ENCODE peak calls at places on chromosomes 13 and 19, in seven cellular contexts. One of them, this sample, is unnamed.

GRCh38 chr13:101474419-101474957 is 22.0 kb downstream of the ITGBL1 start:
- DNase-seq in MM.1S: no peak
- DNase-seq in neural progenitor cell: peak; percentile 80
- DNase-seq in hepatocyte: peak; percentile 61
- DNase-seq in H9: peak; percentile 60
- DNase-seq in osteoblast: no peak
- DNase-seq in IMR-90: peak; percentile 91
- DNase-seq in this sample: no peak

GRCh38 chr13:96540656-96541055 is 450.7 kb downstream of the HS6ST3 start:
- DNase-seq in H9: no peak
- DNase-seq in hepatocyte: no peak
- DNase-seq in neural progenitor cell: no peak
- DNase-seq in IMR-90: no peak
- DNase-seq in osteoblast: no peak
- DNase-seq in MM.1S: no peak
- DNase-seq in this sample: no peak

GRCh38 chr13:44565881-44566280 is 10.2 kb downstream of the TSC22D1 start:
- DNase-seq in hepatocyte: no peak
- DNase-seq in IMR-90: peak; percentile 23
- DNase-seq in osteoblast: no peak
- DNase-seq in neural progenitor cell: no peak
- DNase-seq in MM.1S: no peak
- DNase-seq in H9: no peak
- DNase-seq in this sample: no peak

GRCh38 chr13:80074811-80075210 is 266.1 kb downstream of the SPRY2 start:
- DNase-seq in H9: no peak
- DNase-seq in MM.1S: no peak
- DNase-seq in hepatocyte: no peak
- DNase-seq in neural progenitor cell: no peak
- DNase-seq in IMR-90: no peak
- DNase-seq in osteoblast: no peak
- DNase-seq in this sample: no peak

GRCh38 chr13:113551081-113552000 is 33.2 kb upstream of the TFDP1 start:
- DNase-seq in IMR-90: no peak
- DNase-seq in osteoblast: peak; percentile 47
- DNase-seq in hepatocyte: no peak
- DNase-seq in neural progenitor cell: no peak
- DNase-seq in H9: peak; percentile 22
- DNase-seq in MM.1S: no peak
- DNase-seq in this sample: no peak

GRCh38 chr19:12985049-12985776 is 10.1 kb upstream of the NFIX start:
- DNase-seq in osteoblast: peak; percentile 93
- DNase-seq in neural progenitor cell: peak; percentile 36
- DNase-seq in IMR-90: peak; percentile 76
- DNase-seq in H9: peak; percentile 33
- DNase-seq in MM.1S: peak; percentile 51
- DNase-seq in hepatocyte: peak; percentile 59
- DNase-seq in this sample: peak; percentile 74

GRCh38 chr13:53201454-53202225 is 173.0 kb downstream of the OLFM4 start:
- DNase-seq in osteoblast: peak; percentile 58
- DNase-seq in neural progenitor cell: peak; percentile 77
- DNase-seq in MM.1S: no peak
- DNase-seq in IMR-90: no peak
- DNase-seq in hepatocyte: peak; percentile 49
- DNase-seq in H9: peak; percentile 75
- DNase-seq in this sample: no peak

GRCh38 chr13:66899955-66900354 is 330.2 kb downstream of the PCDH9 start:
- DNase-seq in neural progenitor cell: no peak
- DNase-seq in hepatocyte: no peak
- DNase-seq in osteoblast: no peak
- DNase-seq in IMR-90: peak; percentile 5
- DNase-seq in H9: no peak
- DNase-seq in MM.1S: no peak
- DNase-seq in this sample: no peak

GRCh38 chr13:69641773-69642172 is 465.9 kb upstream of the ATXN8OS start:
- DNase-seq in H9: no peak
- DNase-seq in neural progenitor cell: no peak
- DNase-seq in IMR-90: no peak
- DNase-seq in MM.1S: no peak
- DNase-seq in osteoblast: no peak
- DNase-seq in hepatocyte: no peak
- DNase-seq in this sample: no peak

GRCh38 chr13:48945626-48946025 is 30.1 kb upstream of the FNDC3A start:
- DNase-seq in osteoblast: no peak
- DNase-seq in IMR-90: no peak
- DNase-seq in MM.1S: no peak
- DNase-seq in neural progenitor cell: no peak
- DNase-seq in H9: no peak
- DNase-seq in hepatocyte: no peak
- DNase-seq in this sample: no peak

GRCh38 chr19:51196181-51196580 is 28.7 kb upstream of the CD33 start:
- DNase-seq in MM.1S: no peak
- DNase-seq in H9: no peak
- DNase-seq in osteoblast: no peak
- DNase-seq in neural progenitor cell: no peak
- DNase-seq in IMR-90: no peak
- DNase-seq in hepatocyte: no peak
- DNase-seq in this sample: no peak

GRCh38 chr19:47514151-47514868 is 553 bp downstream of the NAPA start:
- DNase-seq in H9: no peak
- DNase-seq in osteoblast: peak; percentile 90
- DNase-seq in IMR-90: no peak
- DNase-seq in neural progenitor cell: peak; percentile 35
- DNase-seq in hepatocyte: peak; percentile 44
- DNase-seq in MM.1S: peak; percentile 11
- DNase-seq in this sample: no peak

GRCh38 chr19:35932291-35932936 is 3.8 kb upstream of the LRFN3 start:
- DNase-seq in hepatocyte: no peak
- DNase-seq in MM.1S: no peak
- DNase-seq in IMR-90: no peak
- DNase-seq in H9: no peak
- DNase-seq in neural progenitor cell: no peak
- DNase-seq in osteoblast: no peak
- DNase-seq in this sample: no peak

GRCh38 chr13:109870281-109871017 is 84.1 kb upstream of the IRS2 start:
- DNase-seq in hepatocyte: no peak
- DNase-seq in H9: no peak
- DNase-seq in MM.1S: no peak
- DNase-seq in osteoblast: no peak
- DNase-seq in neural progenitor cell: no peak
- DNase-seq in IMR-90: no peak
- DNase-seq in this sample: no peak

GRCh38 chr13:109871018-109871370 is 84.6 kb upstream of the IRS2 start:
- DNase-seq in IMR-90: peak; percentile 55
- DNase-seq in H9: no peak
- DNase-seq in hepatocyte: no peak
- DNase-seq in MM.1S: no peak
- DNase-seq in neural progenitor cell: no peak
- DNase-seq in osteoblast: peak; percentile 78
- DNase-seq in this sample: peak; percentile 74

GRCh38 chr13:109867766-109868165 is 81.4 kb upstream of the IRS2 start:
- DNase-seq in MM.1S: no peak
- DNase-seq in hepatocyte: peak; percentile 32
- DNase-seq in osteoblast: no peak
- DNase-seq in H9: no peak
- DNase-seq in neural progenitor cell: no peak
- DNase-seq in IMR-90: no peak
- DNase-seq in this sample: no peak

GRCh38 chr13:109869312-109870237 is 83.2 kb upstream of the IRS2 start:
- DNase-seq in MM.1S: no peak
- DNase-seq in H9: peak; percentile 59
- DNase-seq in osteoblast: no peak
- DNase-seq in hepatocyte: no peak
- DNase-seq in neural progenitor cell: no peak
- DNase-seq in IMR-90: peak; percentile 44
- DNase-seq in this sample: peak; percentile 82

DNA sequence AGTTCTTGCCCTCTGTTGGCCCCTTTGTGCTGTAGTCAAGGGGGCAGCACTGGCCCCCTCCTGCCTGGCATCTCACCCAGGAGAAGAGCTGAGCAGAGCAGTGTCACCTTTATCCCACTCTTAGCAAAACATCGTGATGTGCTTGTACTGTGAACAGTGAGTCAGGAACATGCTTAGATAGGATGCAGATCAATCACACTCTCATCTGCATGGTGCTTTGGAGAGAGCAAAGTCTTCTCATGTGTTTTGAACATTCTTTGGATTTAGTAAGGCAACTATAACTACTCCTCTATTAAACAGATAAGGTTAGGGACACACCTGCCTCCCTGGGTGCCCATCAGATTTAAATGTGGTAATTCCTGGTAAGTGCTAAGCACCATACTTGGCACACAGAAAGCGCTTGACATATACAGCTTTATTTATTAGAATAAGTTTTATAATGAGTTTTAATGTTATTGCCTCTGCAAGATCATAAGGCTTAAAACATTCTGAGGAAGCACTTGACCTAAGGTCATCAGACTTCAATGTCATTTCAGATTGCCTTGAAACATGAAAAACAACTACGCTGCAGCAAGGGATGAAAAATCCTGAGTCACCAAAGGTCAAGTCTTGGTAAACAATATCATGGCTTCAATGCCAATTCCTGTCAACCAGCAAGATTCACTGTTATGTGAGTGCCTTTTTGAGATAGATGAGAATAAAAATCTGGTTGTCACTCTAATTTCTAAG is 82.4 kb upstream of the IRS2 start:
- DNase-seq in neural progenitor cell: no peak
- DNase-seq in IMR-90: peak; percentile 17
- DNase-seq in osteoblast: no peak
- DNase-seq in H9: no peak
- DNase-seq in hepatocyte: peak; percentile 23
- DNase-seq in MM.1S: no peak
- DNase-seq in this sample: peak; percentile 91
- H3K4me2 ChIP-seq in neural progenitor cell: no peak overlapping the region
- H3K4me2 ChIP-seq in IMR-90: no peak overlapping the region
- H3K4me2 ChIP-seq in osteoblast: peak overlapping the region; percentile 59
- H3K4me2 ChIP-seq in H9: no peak overlapping the region
- H3K4me2 ChIP-seq in hepatocyte: no peak overlapping the region
- H3K4me2 ChIP-seq in MM.1S: no peak overlapping the region
- H3K4me2 ChIP-seq in this sample: peak overlapping the region; percentile 81

GRCh38 chr19:6663236-6664187 is 6.4 kb downstream of the TNFSF14 start:
- DNase-seq in hepatocyte: no peak
- DNase-seq in MM.1S: no peak
- DNase-seq in IMR-90: no peak
- DNase-seq in H9: no peak
- DNase-seq in osteoblast: no peak
- DNase-seq in neural progenitor cell: no peak
- DNase-seq in this sample: peak; percentile 35
- H3K4me1 ChIP-seq in hepatocyte: no peaks in the 10 kb centered on the region
- H3K4me1 ChIP-seq in MM.1S: no peaks in the 10 kb centered on the region
- H3K4me1 ChIP-seq in IMR-90: no peaks in the 10 kb centered on the region
- H3K4me1 ChIP-seq in H9: no peaks in the 10 kb centered on the region
- H3K4me1 ChIP-seq in osteoblast: no peaks in the 10 kb centered on the region
- H3K4me1 ChIP-seq in neural progenitor cell: no peaks in the 10 kb centered on the region
- H3K4me1 ChIP-seq in this sample: peaks cover 16% of the 10 kb centered on the region

DNA sequence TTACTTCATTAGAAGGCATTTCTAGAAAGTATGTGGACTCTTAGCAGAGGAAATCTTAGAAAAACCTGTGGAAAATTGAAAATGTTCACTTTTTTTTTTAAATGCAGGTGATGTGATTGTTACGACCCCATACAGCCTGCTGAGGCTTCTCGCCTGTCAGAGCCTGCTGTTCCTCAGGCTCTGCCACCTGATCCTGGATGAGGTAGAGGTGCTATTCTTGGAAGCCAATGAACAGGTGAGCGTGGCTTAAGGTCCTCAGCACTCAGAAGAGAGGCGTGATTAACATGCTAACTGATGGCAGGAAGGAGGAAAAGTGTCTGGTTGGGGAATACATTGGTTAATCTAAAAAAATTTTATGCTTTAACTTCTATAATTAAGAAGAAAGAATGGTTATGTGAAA is 71.4 kb downstream of the SLC7A9 start:
- DNase-seq in IMR-90: no peak
- DNase-seq in hepatocyte: no peak
- DNase-seq in osteoblast: no peak
- DNase-seq in neural progenitor cell: no peak
- DNase-seq in H9: no peak
- DNase-seq in MM.1S: no peak
- DNase-seq in this sample: no peak
- H3K27ac ChIP-seq in IMR-90: no peak overlapping the region
- H3K27ac ChIP-seq in hepatocyte: no peak overlapping the region
- H3K27ac ChIP-seq in osteoblast: no peak overlapping the region
- H3K27ac ChIP-seq in neural progenitor cell: no peak overlapping the region
- H3K27ac ChIP-seq in H9: no peak overlapping the region
- H3K27ac ChIP-seq in MM.1S: no peak overlapping the region
- H3K27ac ChIP-seq in this sample: no peak overlapping the region

GRCh38 chr13:109989686-109990085 is 203.3 kb upstream of the IRS2 start:
- DNase-seq in osteoblast: no peak
- DNase-seq in hepatocyte: no peak
- DNase-seq in H9: no peak
- DNase-seq in IMR-90: peak; percentile 72
- DNase-seq in MM.1S: no peak
- DNase-seq in neural progenitor cell: no peak
- DNase-seq in this sample: no peak

GRCh38 chr13:109986851-109987250 is 200.5 kb upstream of the IRS2 start:
- DNase-seq in hepatocyte: no peak
- DNase-seq in H9: no peak
- DNase-seq in neural progenitor cell: no peak
- DNase-seq in MM.1S: no peak
- DNase-seq in osteoblast: no peak
- DNase-seq in IMR-90: no peak
- DNase-seq in this sample: no peak

GRCh38 chr13:109989155-109989554 is 202.8 kb upstream of the IRS2 start:
- DNase-seq in MM.1S: no peak
- DNase-seq in H9: no peak
- DNase-seq in neural progenitor cell: no peak
- DNase-seq in osteoblast: peak; percentile 74
- DNase-seq in hepatocyte: no peak
- DNase-seq in IMR-90: peak; percentile 82
- DNase-seq in this sample: no peak

GRCh38 chr13:109985871-109986270 is 199.5 kb upstream of the IRS2 start:
- DNase-seq in neural progenitor cell: no peak
- DNase-seq in MM.1S: no peak
- DNase-seq in IMR-90: peak; percentile 23
- DNase-seq in osteoblast: no peak
- DNase-seq in H9: no peak
- DNase-seq in hepatocyte: no peak
- DNase-seq in this sample: no peak

GRCh38 chr13:109990296-109990695 is 203.9 kb upstream of the IRS2 start:
- DNase-seq in hepatocyte: no peak
- DNase-seq in MM.1S: no peak
- DNase-seq in neural progenitor cell: no peak
- DNase-seq in H9: no peak
- DNase-seq in IMR-90: no peak
- DNase-seq in osteoblast: no peak
- DNase-seq in this sample: no peak
- H3K4me2 ChIP-seq in hepatocyte: no peak overlapping the region
- H3K4me2 ChIP-seq in MM.1S: no peak overlapping the region
- H3K4me2 ChIP-seq in neural progenitor cell: no peak overlapping the region
- H3K4me2 ChIP-seq in H9: no peak overlapping the region
- H3K4me2 ChIP-seq in IMR-90: no peak overlapping the region
- H3K4me2 ChIP-seq in osteoblast: no peak overlapping the region
- H3K4me2 ChIP-seq in this sample: no peak overlapping the region

GRCh38 chr19:4374451-4375163 is 25.7 kb downstream of the SH3GL1 start:
- DNase-seq in hepatocyte: peak; percentile 86
- DNase-seq in osteoblast: peak; percentile 98
- DNase-seq in MM.1S: no peak
- DNase-seq in neural progenitor cell: no peak
- DNase-seq in H9: peak; percentile 59
- DNase-seq in IMR-90: peak; percentile 87
- DNase-seq in this sample: peak; percentile 87
- H3K4me1 ChIP-seq in hepatocyte: peaks cover 56% of the 10 kb centered on the region
- H3K4me1 ChIP-seq in osteoblast: peaks cover 71% of the 10 kb centered on the region
- H3K4me1 ChIP-seq in MM.1S: peaks cover 17% of the 10 kb centered on the region
- H3K4me1 ChIP-seq in neural progenitor cell: peaks cover 29% of the 10 kb centered on the region
- H3K4me1 ChIP-seq in H9: peaks cover 8% of the 10 kb centered on the region
- H3K4me1 ChIP-seq in IMR-90: peaks cover 51% of the 10 kb centered on the region
- H3K4me1 ChIP-seq in this sample: peaks cover 62% of the 10 kb centered on the region

GRCh38 chr19:41478875-41479756 is 36.2 kb downstream of the ERICH4 start:
- DNase-seq in H9: no peak
- DNase-seq in osteoblast: no peak
- DNase-seq in IMR-90: no peak
- DNase-seq in hepatocyte: no peak
- DNase-seq in neural progenitor cell: no peak
- DNase-seq in MM.1S: no peak
- DNase-seq in this sample: no peak
- H3K27ac ChIP-seq in H9: no peak overlapping the region
- H3K27ac ChIP-seq in osteoblast: no peak overlapping the region
- H3K27ac ChIP-seq in IMR-90: no peak overlapping the region
- H3K27ac ChIP-seq in hepatocyte: no peak overlapping the region
- H3K27ac ChIP-seq in neural progenitor cell: no peak overlapping the region
- H3K27ac ChIP-seq in MM.1S: no peak overlapping the region
- H3K27ac ChIP-seq in this sample: no peak overlapping the region